ENCODE peak calls at places on chromosomes 13 and 19, in nine cellular contexts. Y is colonic mucosa, N is tibial artery, J is lower lobe of right lung, G is fibroblast of pulmonary artery, X is thoracic aorta, R is H7, U is Panc1, O is mammary epithelial cell. Q is an unnamed sample.

GRCh38 chr13:26459276-26460131 is 98.0 kb upstream of the WASF3 start:
- DNase-seq in Y (no peak), N (no peak), J (no peak), G (no peak), X (no peak), R (no peak), U (no peak), O (no peak), Q (no peak)

GRCh38 chr13:112113355-112113754 is 46.4 kb downstream of the SOX1 start:
- DNase-seq in Y (peak; percentile 52), N (no peak), J (no peak), G (no peak), X (no peak), R (no peak), U (no peak), O (no peak), Q (no peak)

GRCh38 chr19:48310227-48310626 is 15.1 kb upstream of the EMP3 start:
- DNase-seq in Y (no peak), N (no peak), J (no peak), G (no peak), X (no peak), R (no peak), U (no peak), O (no peak), Q (no peak)

GRCh38 chr13:24668955-24669354 is 11.3 kb upstream of the ATP12A start:
- DNase-seq in Y (peak; percentile 93), N (no peak), J (no peak), G (no peak), X (no peak), R (no peak), U (no peak), O (peak; percentile 94), Q (no peak)

GRCh38 chr13:99647593-99647980 is 146.3 kb downstream of the TM9SF2 start:
- DNase-seq in Y (peak; percentile 1), N (no peak), J (no peak), G (no peak), X (no peak), R (no peak), U (no peak), O (no peak), Q (no peak)

GRCh38 chr13:45300190-45300985 is 40.6 kb downstream of the TPT1 start:
- DNase-seq in Y (no peak), N (no peak), J (no peak), G (no peak), X (no peak), R (no peak), U (no peak), O (no peak), Q (no peak)

GRCh38 chr19:17340302-17340870 is 3.0 kb downstream of the GTPBP3 start:
- DNase-seq in Y (peak; percentile 84), N (no peak), J (no peak), G (no peak), X (no peak), R (peak; percentile 91), U (no peak), O (no peak), Q (no peak)

GRCh38 chr19:51327066-51327985 is 14.6 kb downstream of the VSIG10L start:
- DNase-seq in Y (peak; percentile 61), N (no peak), J (peak; percentile 73), G (peak; percentile 48), X (no peak), R (peak; percentile 99), U (no peak), O (peak; percentile 31), Q (peak; percentile 10)

GRCh38 chr13:21060063-21060826 is 1.1 kb downstream of the LATS2 start:
- DNase-seq in Y (peak; percentile 32), N (peak; percentile 78), J (peak; percentile 62), G (peak; percentile 59), X (no peak), R (peak; percentile 74), U (no peak), O (peak; percentile 34), Q (no peak)

GRCh38 chr13:112134150-112135075 is 67.5 kb downstream of the SOX1 start:
- DNase-seq in Y (no peak), N (peak; percentile 41), J (no peak), G (no peak), X (no peak), R (no peak), U (no peak), O (no peak), Q (no peak)

GRCh38 chr13:53920916-53921315 is 892.3 kb downstream of the OLFM4 start:
- DNase-seq in Y (no peak), N (no peak), J (peak; percentile 29), G (no peak), X (no peak), R (no peak), U (no peak), O (no peak), Q (no peak)

GRCh38 chr13:41199526-41199925 is 5.2 kb upstream of the KBTBD7 start:
- DNase-seq in Y (no peak), N (no peak), J (no peak), G (no peak), X (no peak), R (no peak), U (no peak), O (no peak), Q (peak; percentile 20)

GRCh38 chr19:45362291-45362690 is 8.1 kb downstream of the ERCC2 start:
- DNase-seq in Y (no peak), N (no peak), J (no peak), G (no peak), X (no peak), R (peak; percentile 39), U (no peak), O (no peak), Q (no peak)

GRCh38 chr19:51274037-51274370 is 23.1 kb downstream of the SIGLECL1 start:
- DNase-seq in Y (no peak), N (no peak), J (no peak), G (no peak), X (no peak), R (no peak), U (no peak), O (no peak), Q (no peak)

DNA sequence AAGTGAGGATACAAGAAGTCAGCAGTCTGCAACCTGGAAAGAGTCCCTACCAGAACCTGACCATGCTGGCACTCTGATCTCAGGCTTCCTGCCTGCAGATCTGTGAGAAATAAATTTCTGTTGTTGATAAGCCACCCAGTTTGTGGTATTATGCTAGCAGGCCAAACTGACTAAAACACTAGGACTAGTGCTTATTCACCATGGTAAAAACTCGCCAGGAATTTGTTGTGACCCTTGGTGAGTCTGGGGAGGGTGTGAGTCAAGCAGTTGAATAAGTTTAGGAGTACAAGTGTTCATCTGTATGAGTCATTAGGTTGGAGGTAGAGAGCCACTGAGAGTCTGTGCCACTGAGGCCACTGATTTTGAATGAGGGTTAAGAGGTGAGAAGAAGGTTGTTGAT is 3.6 kb downstream of the ZIK1 start:
- DNase-seq in Y (no peak), N (no peak), J (no peak), G (peak; percentile 24), X (no peak), R (no peak), U (no peak), O (peak; percentile 83), Q (no peak)
- H3K4me3 ChIP-seq in Y (no peak overlapping the region), N (no peak overlapping the region), J (no peak overlapping the region), G (no peak overlapping the region), X (no peak overlapping the region), R (no peak overlapping the region), U (no peak overlapping the region), O (no peak overlapping the region), Q (no peak overlapping the region)

GRCh38 chr19:53982611-53983010 is 8.8 kb upstream of the CACNG6 start:
- DNase-seq in Y (peak; percentile 34), N (no peak), J (peak; percentile 55), G (peak; percentile 55), X (no peak), R (peak; percentile 86), U (no peak), O (no peak), Q (no peak)

GRCh38 chr19:53978975-53979801 is 12.2 kb upstream of the CACNG6 start:
- DNase-seq in Y (no peak), N (no peak), J (no peak), G (no peak), X (no peak), R (peak; percentile 25), U (no peak), O (no peak), Q (no peak)

GRCh38 chr19:53982056-53982455 is 9.4 kb upstream of the CACNG6 start:
- DNase-seq in Y (no peak), N (no peak), J (no peak), G (no peak), X (no peak), R (peak; percentile 91), U (no peak), O (no peak), Q (no peak)

GRCh38 chr19:53981408-53981998 is 9.9 kb upstream of the CACNG6 start:
- DNase-seq in Y (no peak), N (no peak), J (no peak), G (no peak), X (no peak), R (no peak), U (no peak), O (no peak), Q (no peak)

GRCh38 chr19:53980553-53981407 is 10.7 kb upstream of the CACNG6 start:
- DNase-seq in Y (peak; percentile 35), N (no peak), J (no peak), G (peak; percentile 93), X (no peak), R (peak; percentile 92), U (peak; percentile 95), O (peak; percentile 39), Q (no peak)
- H3K4me3 ChIP-seq in Y (no peak overlapping the region), N (no peak overlapping the region), J (peak overlapping the region; percentile 35), G (peak overlapping the region; percentile 65), X (peak overlapping the region; percentile 47), R (peak overlapping the region; percentile 58), U (peak overlapping the region; percentile 54), O (no peak overlapping the region), Q (no peak overlapping the region)

GRCh38 chr19:3575949-3576673 is 3.4 kb downstream of the HMG20B start:
- DNase-seq in Y (peak; percentile 49), N (no peak), J (no peak), G (no peak), X (no peak), R (peak; percentile 49), U (no peak), O (no peak), Q (no peak)
- H3K4me3 ChIP-seq in Y (peak overlapping the region; percentile 34), N (peak overlapping the region; percentile 37), J (peak overlapping the region; percentile 34), G (no peak overlapping the region), X (peak overlapping the region; percentile 56), R (peak overlapping the region; percentile 61), U (no peak overlapping the region), O (no peak overlapping the region), Q (no peak overlapping the region)

DNA sequence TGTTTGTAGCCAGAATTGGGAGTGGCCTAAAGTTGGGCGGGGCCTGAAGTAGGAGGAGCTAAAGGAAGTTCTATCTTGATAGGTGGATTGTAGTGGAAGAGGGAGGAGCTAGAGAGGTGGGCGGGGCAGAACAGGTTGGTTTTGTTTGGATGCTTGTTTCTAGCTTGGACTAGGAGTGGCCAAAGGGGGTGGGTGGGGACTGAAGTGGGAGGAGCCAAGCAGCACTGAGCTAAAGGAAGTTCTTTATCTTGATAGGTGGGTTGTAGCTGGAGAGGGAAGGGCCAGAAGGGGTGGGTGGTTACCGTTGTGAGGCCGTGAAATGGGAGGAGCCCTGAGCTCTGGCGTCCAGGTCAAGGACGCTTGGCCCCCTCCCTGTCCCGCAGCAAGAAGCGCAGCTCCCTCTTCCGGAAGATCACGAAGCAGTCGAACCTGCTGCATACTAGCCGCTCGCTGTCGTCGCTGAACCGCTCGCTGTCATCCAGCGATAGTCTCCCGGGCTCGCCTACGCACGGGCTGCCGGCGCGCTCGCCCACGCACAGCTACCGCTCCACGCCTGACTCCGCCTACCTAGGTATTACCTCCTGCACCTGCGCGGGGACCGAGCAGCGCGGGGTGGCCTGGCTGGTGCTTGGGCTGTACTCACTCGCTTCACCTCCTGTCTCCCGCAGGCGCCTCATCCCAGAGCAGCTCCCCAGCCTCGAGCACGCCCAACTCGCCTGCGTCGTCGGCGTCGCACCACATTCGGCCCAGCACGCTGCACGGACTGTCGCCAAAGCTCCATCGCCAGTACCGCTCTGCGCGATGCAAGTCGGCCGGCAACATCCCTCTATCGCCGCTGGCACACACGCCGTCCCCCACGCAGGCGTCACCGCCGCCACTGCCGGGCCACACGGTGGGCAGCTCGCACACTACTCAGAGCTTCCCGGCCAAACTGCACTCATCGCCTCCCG is 8.0 kb downstream of the DNASE2 start:
- DNase-seq in Y (peak; percentile 79), N (peak; percentile 78), J (peak; percentile 83), G (peak; percentile 75), X (no peak), R (peak; percentile 79), U (no peak), O (peak; percentile 75), Q (peak; percentile 54)
- H3K4me3 ChIP-seq in Y (peak overlapping the region; percentile 22), N (no peak overlapping the region), J (peak overlapping the region; percentile 42), G (peak overlapping the region; percentile 19), X (no peak overlapping the region), R (peak overlapping the region; percentile 28), U (peak overlapping the region; percentile 13), O (peak overlapping the region; percentile 50), Q (no peak overlapping the region)

Q was measured in Jurkat, Clone E6-1.